ENCODE peak calls at places on chromosomes 7 and 10, in ten cellular contexts. Z, Y, W, I, X, F, O, S, U and L are unnamed samples.

GRCh38 chr10:59435707-59436106 is 73.4 kb upstream of the FAM13C start:
- DNase-seq in S (no peak), F (no peak), Y (no peak), U (no peak), W (no peak), I (peak), X (no peak), O (no peak), Z (no peak), L (no peak)

GRCh38 chr7:82477733-82478515 is 34.3 kb upstream of the CACNA2D1 start:
- DNase-seq in O (no peak), Y (no peak), W (no peak), F (no peak), Z (no peak), U (no peak), S (no peak), I (no peak), X (no peak), L (no peak)

GRCh38 chr7:45610019-45610418 is 35.9 kb downstream of the ADCY1 start:
- DNase-seq in I (no peak), Z (no peak), F (no peak), W (no peak), X (no peak), Y (no peak), S (no peak), U (no peak), O (no peak), L (no peak)

GRCh38 chr10:125370578-125370977 is 210.2 kb upstream of the CTBP2 start:
- DNase-seq in O (peak), I (no peak), Y (no peak), W (no peak), U (peak), Z (no peak), S (no peak), X (no peak), F (no peak), L (peak)

GRCh38 chr10:118865998-118866778 is 111.4 kb upstream of the CACUL1 start:
- DNase-seq in W (no peak), O (no peak), U (no peak), S (no peak), X (no peak), I (no peak), Y (no peak), Z (no peak), F (no peak), L (no peak)

GRCh38 chr10:60446855-60447254 is 57.2 kb upstream of the ANK3 start:
- DNase-seq in Y (no peak), O (no peak), W (no peak), X (no peak), Z (no peak), S (peak), F (no peak), I (no peak), U (no peak), L (peak)

GRCh38 chr10:80081801-80082750 is 3.6 kb downstream of the TMEM254 start:
- DNase-seq in Z (no peak), O (peak), X (no peak), Y (no peak), F (no peak), W (no peak), I (no peak), U (no peak), S (no peak), L (peak)

GRCh38 chr7:38748056-38748610 is 117.0 kb upstream of the AMPH start:
- DNase-seq in S (peak), I (peak), W (no peak), O (peak), Z (no peak), X (no peak), Y (no peak), F (no peak), U (no peak), L (peak)

GRCh38 chr10:119832956-119833355 is 39.7 kb downstream of the MCMBP start:
- DNase-seq in Y (no peak), S (no peak), W (no peak), U (no peak), F (no peak), O (no peak), Z (no peak), X (no peak), I (no peak), L (no peak)

GRCh38 chr10:104300736-104301292 is 31.8 kb downstream of the GSTO2 start:
- DNase-seq in F (no peak), W (no peak), S (no peak), Z (no peak), U (no peak), O (peak), I (peak), X (no peak), Y (no peak), L (peak)

GRCh38 chr10:110408203-110408871 is 89.4 kb upstream of the DUSP5 start:
- DNase-seq in F (no peak), Y (no peak), I (no peak), U (no peak), O (peak), W (no peak), X (no peak), S (no peak), Z (no peak), L (peak)